ENCODE peak calls at places on chromosomes 11 and 22, in four cellular contexts. B is GM12878, W is K562, Z is SK-N-SH. S is an unnamed sample.

GRCh38 chr11:76659672-76660532 is 10.6 kb downstream of the LRRC32 start:
- DNase-seq in Z (no peak), W (no peak), B (no peak), S (no peak)

GRCh38 chr22:36368359-36368983 is 19.3 kb downstream of the MYH9 start:
- DNase-seq in Z (peak; percentile 81), B (no peak), W (peak; percentile 77), S (peak; percentile 73)

GRCh38 chr11:1373536-1374214 is 16.1 kb upstream of the BRSK2 start:
- DNase-seq in W (no peak), Z (peak; percentile 11), B (no peak), S (no peak)

GRCh38 chr11:85941380-85941973 is 86.3 kb downstream of the CCDC83 start:
- DNase-seq in W (peak; percentile 38), Z (peak; percentile 63), B (no peak), S (peak; percentile 61)

GRCh38 chr11:2365571-2366210 is 11.4 kb upstream of the CD81 start:
- DNase-seq in Z (no peak), B (no peak), W (no peak), S (no peak)

GRCh38 chr11:96130061-96130460 is 206.2 kb upstream of the MTMR2 start:
- DNase-seq in Z (no peak), W (no peak), B (no peak), S (no peak)

GRCh38 chr22:42816339-42816738 is 40.7 kb downstream of the ARFGAP3 start:
- DNase-seq in B (no peak), W (no peak), Z (no peak), S (no peak)

GRCh38 chr11:84906995-84907394 is 720.1 kb downstream of the DLG2 start:
- DNase-seq in W (no peak), Z (no peak), B (no peak), S (no peak)

GRCh38 chr22:42269407-42270177 is 861 bp downstream of the TCF20 start:
- DNase-seq in Z (peak; percentile 62), B (no peak), W (peak; percentile 71), S (peak; percentile 80)

GRCh38 chr11:74004046-74004693 is 4.7 kb downstream of the UCP3 start:
- DNase-seq in Z (no peak), W (no peak), B (no peak), S (no peak)

GRCh38 chr22:37412445-37413250 is 14.6 kb downstream of the ELFN2 start:
- DNase-seq in B (no peak), Z (no peak), W (no peak), S (no peak)

GRCh38 chr11:120632579-120632978 is 121.0 kb downstream of the GRIK4 start:
- DNase-seq in B (no peak), W (peak; percentile 53), Z (no peak), S (no peak)

GRCh38 chr11:68053117-68053516 is 14.3 kb downstream of the TCIRG1 start:
- DNase-seq in W (no peak), B (no peak), Z (no peak), S (no peak)

GRCh38 chr11:12201016-12201985 is 90.9 kb downstream of the MICAL2 start:
- DNase-seq in Z (peak; percentile 60), B (no peak), W (peak; percentile 90), S (no peak)

GRCh38 chr11:66891849-66892660 is 35.2 kb downstream of the LRFN4 start:
- DNase-seq in W (peak; percentile 85), B (peak; percentile 88), Z (no peak), S (no peak)

GRCh38 chr11:128688031-128688713 is 5.7 kb upstream of the FLI1 start:
- DNase-seq in W (no peak), Z (no peak), B (no peak), S (no peak)

GRCh38 chr11:76680517-76681425 is 10.2 kb upstream of the LRRC32 start:
- DNase-seq in Z (peak; percentile 91), B (no peak), W (peak; percentile 84), S (peak; percentile 88)

GRCh38 chr11:60657880-60658279 is 41.5 kb upstream of the MS4A8 start:
- DNase-seq in W (no peak), B (no peak), Z (no peak), S (no peak)

GRCh38 chr11:113578164-113578455 is 102.9 kb upstream of the DRD2 start:
- DNase-seq in W (no peak), Z (peak; percentile 48), B (no peak), S (no peak)

GRCh38 chr11:110311783-110312578 is 15.6 kb upstream of the RDX start:
- DNase-seq in B (no peak), Z (no peak), W (peak; percentile 19), S (no peak)

GRCh38 chr11:43691332-43691731 is 10.8 kb downstream of the HSD17B12 start:
- DNase-seq in W (no peak), B (no peak), Z (no peak), S (no peak)

GRCh38 chr11:43693069-43693468 is 12.5 kb downstream of the HSD17B12 start:
- DNase-seq in B (no peak), W (no peak), Z (peak; percentile 58), S (no peak)

GRCh38 chr11:43693731-43694130 is 13.2 kb downstream of the HSD17B12 start:
- DNase-seq in W (no peak), B (no peak), Z (no peak), S (no peak)

GRCh38 chr11:43691806-43692205 is 11.3 kb downstream of the HSD17B12 start:
- DNase-seq in Z (no peak), W (no peak), B (no peak), S (no peak)

DNA sequence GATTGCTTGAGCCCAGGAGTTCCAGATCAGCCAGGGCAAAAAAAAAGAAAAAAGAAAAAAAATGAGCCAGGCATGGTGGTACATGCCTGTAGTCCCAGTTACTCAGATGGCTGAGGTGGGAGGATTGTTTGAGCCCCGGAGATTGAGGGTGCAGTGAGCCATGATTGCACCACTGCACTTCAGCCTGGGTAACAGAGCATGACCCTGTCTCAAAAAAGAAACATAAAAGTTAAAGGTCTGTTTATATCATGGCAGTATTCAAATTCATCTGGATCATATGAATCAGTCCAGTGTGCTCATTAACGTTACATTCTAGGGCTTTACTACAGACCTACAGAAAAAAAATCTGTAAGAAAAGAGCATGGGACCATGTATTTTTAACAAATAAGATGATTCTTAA is 13.9 kb downstream of the HSD17B12 start:
- DNase-seq in W (no peak), B (no peak), Z (no peak), S (no peak)
- TF ChIP-seq USF1 in W (no peak), B (no peak), Z (no peak), S (no peak)

DNA sequence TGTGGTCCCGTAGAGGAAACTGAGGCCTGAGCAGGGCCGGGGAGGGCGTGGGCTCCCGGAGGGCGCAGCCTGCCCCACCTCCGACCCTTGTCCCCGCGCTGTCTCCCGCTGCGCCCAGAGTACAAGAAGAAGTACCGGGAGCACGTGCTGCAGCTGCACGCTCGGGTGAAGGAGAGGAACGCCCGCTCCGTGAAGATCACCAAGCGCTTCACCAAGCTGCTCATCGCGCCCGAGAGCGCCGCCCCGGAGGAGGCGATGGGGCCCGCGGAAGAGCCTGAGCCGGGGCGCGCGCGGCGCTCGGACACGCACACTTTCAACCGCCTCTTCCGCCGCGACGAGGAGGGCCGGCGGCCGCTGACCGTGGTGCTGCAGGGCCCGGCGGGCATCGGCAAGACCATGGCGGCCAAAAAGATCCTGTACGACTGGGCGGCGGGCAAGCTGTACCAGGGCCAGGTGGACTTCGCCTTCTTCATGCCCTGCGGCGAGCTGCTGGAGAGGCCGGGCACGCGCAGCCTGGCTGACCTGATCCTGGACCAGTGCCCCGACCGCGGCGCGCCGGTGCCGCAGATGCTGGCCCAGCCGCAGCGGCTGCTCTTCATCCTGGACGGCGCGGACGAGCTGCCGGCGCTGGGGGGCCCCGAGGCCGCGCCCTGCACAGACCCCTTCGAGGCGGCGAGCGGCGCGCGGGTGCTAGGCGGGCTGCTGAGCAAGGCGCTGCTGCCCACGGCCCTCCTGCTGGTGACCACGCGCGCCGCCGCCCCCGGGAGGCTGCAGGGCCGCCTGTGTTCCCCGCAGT is 2.0 kb downstream of the NLRP6 start:
- DNase-seq in Z (peak; percentile 48), B (no peak), W (no peak), S (peak; percentile 46)
- TF ChIP-seq USF1 in Z (no peak), B (no peak), W (no peak), S (no peak)

GRCh38 chr11:7892751-7893356 is 38.2 kb downstream of the OR10A6 start:
- DNase-seq in W (peak; percentile 13), Z (peak; percentile 56), B (no peak), S (no peak)
- TF ChIP-seq USF1 in W (no peak), Z (no peak), B (no peak), S (no peak)

GRCh38 chr11:65850217-65851082 is 7.5 kb downstream of the CFL1 start:
- DNase-seq in Z (peak; percentile 35), W (no peak), B (no peak), S (no peak)

GRCh38 chr11:65852508-65853248 is 5.3 kb downstream of the CFL1 start:
- DNase-seq in W (no peak), B (no peak), Z (peak; percentile 36), S (no peak)

GRCh38 chr11:65849771-65850216 is 8.2 kb downstream of the CFL1 start:
- DNase-seq in W (peak; percentile 3), B (no peak), Z (peak; percentile 37), S (no peak)

GRCh38 chr11:65851811-65852507 is 6.0 kb downstream of the CFL1 start:
- DNase-seq in B (no peak), Z (peak; percentile 27), W (no peak), S (no peak)

DNA sequence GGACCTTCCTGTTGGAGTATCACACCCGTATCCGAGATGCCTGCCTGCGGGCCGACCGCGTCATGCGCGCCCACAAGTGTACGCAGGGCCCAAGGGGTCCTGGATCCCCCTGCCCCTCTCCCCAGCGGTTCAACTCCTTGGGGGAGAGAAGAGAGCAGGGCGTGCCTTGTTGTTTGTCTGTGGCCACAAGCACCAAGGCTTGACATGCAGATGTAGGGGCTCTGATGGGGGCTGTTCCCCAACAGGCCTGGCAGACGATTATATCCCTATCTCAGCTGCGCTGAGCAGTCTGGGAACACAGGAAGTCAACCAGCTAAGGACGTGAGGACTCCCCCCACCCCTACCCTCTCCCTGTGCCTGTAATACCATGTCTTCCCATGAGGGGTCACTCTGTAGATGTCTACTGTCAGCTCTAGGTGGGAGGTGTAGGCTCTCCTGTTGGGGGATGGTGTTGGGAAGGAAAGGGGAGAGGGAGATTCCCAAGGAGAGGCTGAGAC is 6.8 kb downstream of the CFL1 start:
- DNase-seq in W (peak; percentile 67), B (no peak), Z (peak; percentile 76), S (peak; percentile 63)
- TF ChIP-seq USF1 in W (no peak), B (no peak), Z (no peak), S (no peak)

DNA sequence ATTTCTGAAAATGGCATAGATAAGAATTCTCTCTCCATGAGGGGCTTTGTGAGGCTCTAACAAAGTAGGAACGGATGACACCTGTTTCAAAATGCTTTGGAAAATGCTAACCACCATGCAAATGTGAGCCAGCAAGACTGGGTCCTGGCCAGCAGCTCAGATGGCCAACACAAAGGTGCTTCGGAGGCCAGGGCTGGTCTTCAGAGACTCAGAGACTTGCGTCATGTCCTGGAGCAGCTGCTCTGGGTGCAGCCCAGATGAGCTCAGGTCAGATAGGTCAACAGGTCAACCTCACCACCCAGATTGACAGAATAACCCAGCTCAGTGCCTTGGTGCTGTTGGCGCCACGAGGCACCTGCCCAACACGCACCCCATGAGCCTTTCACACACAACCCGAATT is 12.0 kb upstream of the TMEM121B start:
- DNase-seq in W (no peak), Z (no peak), B (no peak), S (no peak)
- TF ChIP-seq USF1 in W (no peak), Z (no peak), B (no peak), S (no peak)

DNA sequence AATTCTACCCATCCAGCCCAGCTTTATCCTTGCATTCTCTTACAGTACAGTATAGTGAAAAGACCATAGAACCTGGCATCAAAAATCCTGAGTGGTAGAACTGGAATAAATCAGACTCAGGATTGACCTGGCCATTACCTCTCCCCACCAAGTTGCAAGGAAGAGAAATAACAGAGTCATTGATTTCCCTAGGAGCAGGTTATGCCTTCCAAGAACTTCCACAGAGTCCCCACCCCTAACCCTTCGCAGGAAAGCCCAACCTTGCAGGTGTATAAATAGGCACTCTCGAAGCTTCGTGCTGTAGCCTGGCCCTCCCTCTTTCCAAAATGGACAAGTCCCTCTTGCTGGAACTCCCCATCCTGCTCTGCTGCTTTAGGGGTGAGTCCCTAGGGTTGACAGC is at the start of gene PATE1:
- DNase-seq in W (no peak), B (no peak), Z (no peak), S (no peak)
- TF ChIP-seq USF1 in W (no peak), B (no peak), Z (no peak), S (no peak)

S was measured in WTC11.